ENCODE peak calls at places on chromosomes 12 and 14, in ten cellular contexts. B is fibroblast of mammary gland; P is H7; M is DND-41; O is effector memory CD4-positive, alpha-beta T cell; Q is psoas muscle; K is fibroblast of the aortic adventitia; H is CD8-positive, alpha-beta memory T cell; R is stomach; D is cardiac fibroblast. S is an unnamed sample.

GRCh38 chr12:561908-562593 is 101.2 kb downstream of the NINJ2 start:
- DNase-seq in B (no peak), P (no peak), M (no peak), O (no peak), Q (peak; percentile 78), K (no peak), H (no peak), R (no peak), D (no peak), S (no peak)

GRCh38 chr14:34711169-34711568 is 3.2 kb downstream of the CFL2 start:
- DNase-seq in B (peak; percentile 92), P (no peak), M (no peak), O (no peak), Q (no peak), K (peak; percentile 77), H (no peak), R (no peak), D (peak; percentile 78), S (peak; percentile 86)

GRCh38 chr14:98890556-98891340 is 381.2 kb downstream of the BCL11B start:
- DNase-seq in B (no peak), P (no peak), M (no peak), O (no peak), Q (no peak), K (no peak), H (no peak), R (peak; percentile 55), D (no peak), S (no peak)

GRCh38 chr14:50830932-50831703 is at the start of gene NIN:
- DNase-seq in B (peak; percentile 65), P (peak; percentile 92), M (peak; percentile 76), O (peak; percentile 36), Q (peak; percentile 89), K (peak; percentile 63), H (peak; percentile 66), R (peak; percentile 83), D (peak; percentile 83), S (peak; percentile 71)

GRCh38 chr14:20116748-20117147 is 6.2 kb downstream of the OR4K17 start:
- DNase-seq in B (no peak), P (no peak), M (no peak), O (no peak), Q (no peak), K (no peak), H (no peak), R (no peak), D (no peak), S (no peak)

GRCh38 chr14:74240794-74241610 is 1.8 kb downstream of the VSX2 start:
- DNase-seq in B (no peak), P (peak; percentile 86), M (no peak), O (no peak), Q (no peak), K (peak; percentile 7), H (no peak), R (no peak), D (peak; percentile 7), S (peak; percentile 4)

GRCh38 chr12:91377456-91377855 is 194.8 kb upstream of the DCN start:
- DNase-seq in B (no peak), P (no peak), M (no peak), O (no peak), Q (no peak), K (peak; percentile 33), H (no peak), R (no peak), D (no peak), S (no peak)

GRCh38 chr12:126784328-126784921 is 1482.5 kb upstream of the TMEM132C start:
- DNase-seq in B (peak; percentile 29), P (peak; percentile 47), M (peak; percentile 21), O (no peak), Q (no peak), K (peak; percentile 52), H (no peak), R (peak; percentile 39), D (no peak), S (peak; percentile 26)

GRCh38 chr12:124752437-124753229 is 111.0 kb downstream of the SCARB1 start:
- DNase-seq in B (peak; percentile 90), P (no peak), M (no peak), O (no peak), Q (no peak), K (peak; percentile 71), H (no peak), R (no peak), D (peak; percentile 70), S (no peak)

GRCh38 chr14:27427796-27428195 is 830.0 kb upstream of the NOVA1 start:
- DNase-seq in B (peak; percentile 79), P (no peak), M (no peak), O (no peak), Q (no peak), K (peak; percentile 8), H (no peak), R (no peak), D (peak; percentile 34), S (peak; percentile 51)

GRCh38 chr14:102320033-102320660 is 601 bp downstream of the ZNF839 start:
- DNase-seq in B (peak; percentile 58), P (no peak), M (peak; percentile 47), O (no peak), Q (peak; percentile 85), K (peak; percentile 58), H (peak; percentile 29), R (peak; percentile 49), D (peak; percentile 54), S (peak; percentile 49)

GRCh38 chr14:79502751-79503148 is 708.6 kb downstream of the DIO2 start:
- DNase-seq in B (peak; percentile 10), P (no peak), M (no peak), O (no peak), Q (no peak), K (no peak), H (no peak), R (no peak), D (no peak), S (peak; percentile 16)

GRCh38 chr14:91149462-91149861 is 35.6 kb downstream of the DGLUCY start:
- DNase-seq in B (peak; percentile 100), P (no peak), M (no peak), O (no peak), Q (no peak), K (peak; percentile 100), H (no peak), R (peak; percentile 75), D (peak; percentile 98), S (peak; percentile 99)

GRCh38 chr12:8566525-8566924 is 25.8 kb upstream of the CLEC4E start:
- DNase-seq in B (no peak), P (no peak), M (no peak), O (no peak), Q (no peak), K (no peak), H (no peak), R (no peak), D (no peak), S (no peak)

GRCh38 chr14:32469388-32470160 is 140.5 kb downstream of the AKAP6 start:
- DNase-seq in B (peak; percentile 67), P (no peak), M (no peak), O (no peak), Q (no peak), K (peak; percentile 79), H (no peak), R (no peak), D (peak; percentile 75), S (peak; percentile 78)

GRCh38 chr14:36655963-36656768 is 5.5 kb upstream of the PAX9 start:
- DNase-seq in B (peak; percentile 19), P (peak; percentile 86), M (no peak), O (no peak), Q (no peak), K (no peak), H (no peak), R (no peak), D (no peak), S (no peak)

GRCh38 chr14:92615451-92615850 is 101.9 kb downstream of the RIN3 start:
- DNase-seq in B (no peak), P (no peak), M (peak; percentile 69), O (peak; percentile 55), Q (no peak), K (no peak), H (peak; percentile 66), R (no peak), D (no peak), S (no peak)

GRCh38 chr14:90522585-90523191 is 125.9 kb downstream of the CALM1 start:
- DNase-seq in B (peak; percentile 31), P (no peak), M (no peak), O (no peak), Q (peak; percentile 74), K (peak; percentile 22), H (no peak), R (peak; percentile 67), D (peak; percentile 65), S (peak; percentile 51)

GRCh38 chr12:53051881-53052412 is 2.1 kb downstream of the TNS2 start:
- DNase-seq in B (no peak), P (no peak), M (no peak), O (no peak), Q (peak; percentile 69), K (no peak), H (no peak), R (no peak), D (no peak), S (no peak)
- H3K4me3 ChIP-seq in B (peak overlapping the region; percentile 80), P (no peak overlapping the region), M (no peak overlapping the region), O (no peak overlapping the region), Q (peak overlapping the region; percentile 86), K (peak overlapping the region; percentile 88), H (no peak overlapping the region), R (peak overlapping the region; percentile 57), D (peak overlapping the region; percentile 93), S (peak overlapping the region; percentile 51)

DNA sequence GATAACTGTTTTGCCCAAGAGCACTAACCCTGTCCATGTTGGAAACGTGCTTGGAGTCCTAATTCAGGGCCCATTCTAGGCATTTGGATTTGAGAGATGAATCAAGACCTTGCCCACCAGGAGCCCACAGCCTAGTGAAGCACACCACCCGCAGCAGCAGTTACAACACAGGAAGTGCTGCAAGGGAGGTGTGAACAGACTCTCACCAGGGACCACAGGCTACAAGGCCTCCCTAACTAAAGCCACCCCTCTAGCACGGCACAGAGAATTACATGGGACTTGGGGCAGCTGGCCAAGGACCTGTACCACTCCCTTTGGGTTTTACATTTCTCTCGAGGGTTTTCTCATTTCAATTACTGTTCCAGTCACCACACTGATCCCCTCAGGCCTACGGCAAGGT is 49.4 kb upstream of the FOXN3 start:
- DNase-seq in B (no peak), P (no peak), M (peak; percentile 80), O (no peak), Q (no peak), K (no peak), H (peak; percentile 43), R (no peak), D (no peak), S (no peak)
- H3K4me3 ChIP-seq in B (no peak overlapping the region), P (no peak overlapping the region), M (no peak overlapping the region), O (no peak overlapping the region), Q (no peak overlapping the region), K (no peak overlapping the region), H (no peak overlapping the region), R (no peak overlapping the region), D (no peak overlapping the region), S (no peak overlapping the region)

GRCh38 chr12:59803735-59804134 is 207.9 kb downstream of the SLC16A7 start:
- DNase-seq in B (no peak), P (no peak), M (no peak), O (no peak), Q (no peak), K (peak; percentile 47), H (no peak), R (no peak), D (no peak), S (peak; percentile 12)
- H3K4me3 ChIP-seq in B (no peak overlapping the region), P (no peak overlapping the region), M (no peak overlapping the region), O (no peak overlapping the region), Q (no peak overlapping the region), K (peak overlapping the region; percentile 23), H (no peak overlapping the region), R (no peak overlapping the region), D (no peak overlapping the region), S (no peak overlapping the region)

GRCh38 chr12:2198088-2198501 is 145.3 kb downstream of the CACNA1C start:
- DNase-seq in B (peak; percentile 69), P (peak; percentile 84), M (no peak), O (no peak), Q (no peak), K (no peak), H (no peak), R (no peak), D (peak; percentile 67), S (peak; percentile 76)
- H3K4me3 ChIP-seq in B (no peak overlapping the region), P (no peak overlapping the region), M (no peak overlapping the region), O (no peak overlapping the region), Q (no peak overlapping the region), K (no peak overlapping the region), H (no peak overlapping the region), R (no peak overlapping the region), D (no peak overlapping the region), S (no peak overlapping the region)

S was measured in astrocyte of the spinal cord.